ENCODE peak calls at places on chromosomes 1 and 21, in five cellular contexts. F, P, L, J and C are unnamed samples.

GRCh38 chr1:51926171-51926812 is 47.8 kb upstream of the NRDC start:
- DNase-seq in F (no peak), L (no peak), J (no peak), P (no peak), C (no peak)

GRCh38 chr1:28112388-28113311 is 24.2 kb upstream of the EYA3 start:
- DNase-seq in P (peak), F (peak), L (no peak), J (peak), C (no peak)

GRCh38 chr1:43056981-43057391 is 98.3 kb upstream of the SLC2A1 start:
- DNase-seq in L (no peak), P (no peak), F (no peak), J (no peak), C (no peak)

GRCh38 chr1:41791667-41792484 is 126.8 kb downstream of the HIVEP3 start:
- DNase-seq in L (no peak), J (no peak), F (no peak), P (no peak), C (no peak)

GRCh38 chr1:101293461-101294045 is 56.7 kb downstream of the S1PR1 start:
- DNase-seq in P (no peak), L (no peak), J (no peak), F (no peak), C (no peak)

GRCh38 chr1:165536016-165536415 is 7.8 kb upstream of the LRRC52 start:
- DNase-seq in J (no peak), L (no peak), P (no peak), F (no peak), C (no peak)

GRCh38 chr1:172277989-172278388 is 142.5 kb upstream of the C1orf105 start:
- DNase-seq in J (no peak), F (no peak), P (no peak), L (no peak), C (no peak)

GRCh38 chr21:26819944-26820343 is 25.3 kb downstream of the ADAMTS1 start:
- DNase-seq in P (no peak), F (no peak), J (no peak), L (no peak), C (no peak)

GRCh38 chr1:15810073-15810472 is 2.6 kb upstream of the UQCRHL start:
- DNase-seq in J (peak), L (no peak), P (no peak), F (no peak), C (no peak)

GRCh38 chr21:29075706-29076447 is 2.4 kb upstream of the CCT8 start:
- DNase-seq in J (no peak), P (no peak), F (no peak), L (no peak), C (no peak)

GRCh38 chr21:31908106-31909031 is 35.5 kb downstream of the HUNK start:
- DNase-seq in L (no peak), P (no peak), J (no peak), F (peak), C (no peak)

GRCh38 chr21:39345440-39345839 is 3.4 kb downstream of the HMGN1 start:
- DNase-seq in F (no peak), J (no peak), L (no peak), P (no peak), C (no peak)

GRCh38 chr1:66598670-66599069 is 64.7 kb downstream of the SGIP1 start:
- DNase-seq in F (no peak), J (no peak), L (no peak), P (no peak), C (no peak)

GRCh38 chr1:167431261-167431908 is 86.9 kb downstream of the CD247 start:
- DNase-seq in P (no peak), F (no peak), L (peak), J (no peak), C (no peak)

GRCh38 chr1:111463029-111463683 is 10.6 kb upstream of the C1orf162 start:
- DNase-seq in J (no peak), L (no peak), F (no peak), P (peak), C (no peak)

GRCh38 chr1:152000989-152001630 is 7.5 kb upstream of the S100A10 start:
- DNase-seq in J (no peak), F (no peak), L (no peak), P (no peak), C (no peak)

GRCh38 chr1:22641906-22642636 is 1.4 kb upstream of the C1QC start:
- DNase-seq in J (peak), L (peak), P (peak), F (peak), C (peak)

GRCh38 chr1:225871374-225872074 is 10.7 kb downstream of the TMEM63A start:
- DNase-seq in J (no peak), P (no peak), L (no peak), F (no peak), C (no peak)

GRCh38 chr1:227744668-227745067 is 9.4 kb downstream of the SNAP47 start:
- DNase-seq in P (no peak), F (peak), J (no peak), L (no peak), C (no peak)

GRCh38 chr1:9149837-9150581 is 21.1 kb upstream of the GPR157 start:
- DNase-seq in P (no peak), J (no peak), F (no peak), L (peak), C (no peak)

GRCh38 chr21:15062566-15062965 is 2.2 kb downstream of the NRIP1 start:
- DNase-seq in F (no peak), P (no peak), L (no peak), J (no peak), C (no peak)

GRCh38 chr21:36994501-36995189 is 11.9 kb upstream of the RIPPLY3 start:
- DNase-seq in L (no peak), P (no peak), F (no peak), J (no peak), C (no peak)

GRCh38 chr1:101238041-101238515 is 1.3 kb downstream of the S1PR1 start:
- DNase-seq in J (no peak), L (no peak), F (no peak), P (peak), C (no peak)

GRCh38 chr21:16095005-16095404 is 365.2 kb downstream of the USP25 start:
- DNase-seq in J (no peak), L (no peak), P (no peak), F (no peak), C (no peak)

GRCh38 chr1:212981025-212981495 is 30.7 kb downstream of the VASH2 start:
- DNase-seq in P (no peak), L (no peak), F (peak), J (no peak), C (no peak)

GRCh38 chr1:241579434-241579833 is 47.3 kb downstream of the KMO start:
- DNase-seq in P (no peak), F (no peak), J (no peak), L (no peak), C (no peak)

DNA sequence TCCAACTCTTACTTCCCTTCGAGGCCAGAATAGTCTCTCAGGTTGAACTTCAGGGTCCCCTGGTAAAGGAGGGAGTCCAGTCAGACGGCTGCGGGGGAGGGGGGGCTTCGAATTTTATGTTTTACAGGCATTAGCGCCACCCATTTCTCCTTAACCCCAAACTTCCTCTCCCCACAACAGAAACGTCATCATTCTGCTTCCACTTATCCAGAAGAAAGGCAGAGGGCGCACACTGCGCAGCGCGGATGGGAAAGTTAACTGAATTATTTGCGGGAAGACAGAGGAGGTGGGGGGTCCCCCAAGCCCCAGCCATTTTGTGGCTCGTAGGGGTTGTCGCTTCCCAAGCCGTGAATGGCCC is 529 bp upstream of the PRMT2 start:
- DNase-seq in P (peak), L (no peak), F (peak), J (peak), C (peak)
- TF ChIP-seq CTCF in P (no peak), L (no peak), F (no peak), J (peak), C (peak)

DNA sequence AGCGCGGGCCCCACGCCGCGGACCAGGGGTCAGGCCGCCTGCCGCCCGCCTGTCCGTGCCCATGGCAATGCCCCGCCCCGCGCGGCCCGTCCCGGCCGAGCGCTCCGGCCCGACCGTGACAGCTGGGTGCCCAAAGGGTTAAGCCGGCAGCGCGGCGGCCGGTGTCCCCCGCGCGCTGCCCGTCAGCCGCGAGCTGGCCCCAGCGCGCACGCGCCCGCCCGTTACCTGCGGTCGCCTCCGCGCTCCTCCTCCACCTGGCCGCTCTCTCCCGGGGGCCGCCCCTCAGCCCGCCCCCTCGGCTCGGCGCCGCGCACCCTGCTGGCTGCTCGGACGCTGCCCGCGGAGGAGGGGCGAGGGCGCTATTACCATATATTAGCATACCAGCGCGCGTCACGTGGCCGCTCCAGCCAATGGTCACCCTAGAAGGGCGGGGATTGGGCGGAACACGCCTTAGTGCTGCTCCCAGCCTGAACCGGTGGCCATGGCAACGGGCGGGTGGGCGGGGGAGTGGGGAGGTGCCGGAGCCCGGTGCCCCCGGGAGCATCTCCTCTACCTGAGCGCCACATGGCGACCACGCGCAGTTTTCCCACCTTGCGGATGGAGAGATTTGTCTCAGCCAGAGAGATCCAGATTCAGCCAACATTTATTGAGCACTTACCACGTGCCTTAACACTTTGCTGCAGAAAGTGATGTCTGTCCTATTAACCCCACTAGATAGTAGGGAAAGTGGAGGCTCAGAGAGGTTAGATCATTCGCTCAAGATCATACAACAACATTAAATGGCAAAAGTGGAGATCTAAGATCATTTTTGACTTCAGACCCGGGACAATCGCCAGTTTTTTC is at the start of gene PHC2:
- DNase-seq in P (peak), L (peak), F (peak), J (peak), C (peak)
- TF ChIP-seq CTCF in P (no peak), L (peak), F (no peak), J (peak), C (peak)

GRCh38 chr1:53860967-53861411 is 22.9 kb upstream of the NDC1 start:
- DNase-seq in L (peak), P (peak), J (no peak), F (peak), C (no peak)
- TF ChIP-seq CTCF in L (peak), P (peak), J (peak), F (peak), C (peak)

GRCh38 chr1:115040501-115040900 is 10.9 kb downstream of the TSHB start:
- DNase-seq in F (no peak), J (no peak), L (no peak), P (no peak), C (no peak)
- TF ChIP-seq CTCF in F (no peak), J (no peak), L (no peak), P (no peak), C (no peak)